ENCODE peak calls at places on chromosomes 11 and 22, in six cellular contexts. One of them, this sample, is unnamed.

GRCh38 chr11:134537296-134537695 is 125.3 kb upstream of the B3GAT1 start:
- DNase-seq in mesenchymal stem cell: no peak
- DNase-seq in fibroblast of the aortic adventitia: no peak
- DNase-seq in body of pancreas: no peak
- DNase-seq in heart left ventricle: peak
- DNase-seq in stimulated activated CD4-positive, alpha-beta T cell treated with anti-CD3 and anti-CD28 coated beads, TNF-alpha, amount 100 ng/mL, for 48 hours: no peak
- DNase-seq in this sample: no peak

GRCh38 chr22:37457093-37457893 is 28.9 kb downstream of the MFNG start:
- DNase-seq in stimulated activated CD4-positive, alpha-beta T cell treated with anti-CD3 and anti-CD28 coated beads, TNF-alpha, amount 100 ng/mL, for 48 hours: peak
- DNase-seq in fibroblast of the aortic adventitia: peak
- DNase-seq in body of pancreas: peak
- DNase-seq in mesenchymal stem cell: peak
- DNase-seq in heart left ventricle: peak
- DNase-seq in this sample: peak

GRCh38 chr11:116835042-116835772 is 2.2 kb downstream of the APOA1 start:
- DNase-seq in body of pancreas: no peak
- DNase-seq in fibroblast of the aortic adventitia: no peak
- DNase-seq in heart left ventricle: no peak
- DNase-seq in mesenchymal stem cell: no peak
- DNase-seq in stimulated activated CD4-positive, alpha-beta T cell treated with anti-CD3 and anti-CD28 coated beads, TNF-alpha, amount 100 ng/mL, for 48 hours: no peak
- DNase-seq in this sample: no peak

GRCh38 chr22:46030241-46030880 is 53.4 kb upstream of the WNT7B start:
- DNase-seq in stimulated activated CD4-positive, alpha-beta T cell treated with anti-CD3 and anti-CD28 coated beads, TNF-alpha, amount 100 ng/mL, for 48 hours: no peak
- DNase-seq in body of pancreas: peak
- DNase-seq in mesenchymal stem cell: no peak
- DNase-seq in fibroblast of the aortic adventitia: no peak
- DNase-seq in heart left ventricle: peak
- DNase-seq in this sample: no peak

GRCh38 chr11:35359321-35360058 is 59.9 kb downstream of the SLC1A2 start:
- DNase-seq in mesenchymal stem cell: no peak
- DNase-seq in heart left ventricle: no peak
- DNase-seq in body of pancreas: peak
- DNase-seq in fibroblast of the aortic adventitia: peak
- DNase-seq in stimulated activated CD4-positive, alpha-beta T cell treated with anti-CD3 and anti-CD28 coated beads, TNF-alpha, amount 100 ng/mL, for 48 hours: no peak
- DNase-seq in this sample: no peak

GRCh38 chr11:68579455-68579854 is 104.9 kb upstream of the GAL start:
- DNase-seq in mesenchymal stem cell: no peak
- DNase-seq in fibroblast of the aortic adventitia: peak
- DNase-seq in body of pancreas: no peak
- DNase-seq in stimulated activated CD4-positive, alpha-beta T cell treated with anti-CD3 and anti-CD28 coated beads, TNF-alpha, amount 100 ng/mL, for 48 hours: no peak
- DNase-seq in heart left ventricle: no peak
- DNase-seq in this sample: no peak

GRCh38 chr11:112651345-112651744 is 309.9 kb upstream of the NCAM1 start:
- DNase-seq in fibroblast of the aortic adventitia: no peak
- DNase-seq in heart left ventricle: no peak
- DNase-seq in mesenchymal stem cell: no peak
- DNase-seq in stimulated activated CD4-positive, alpha-beta T cell treated with anti-CD3 and anti-CD28 coated beads, TNF-alpha, amount 100 ng/mL, for 48 hours: no peak
- DNase-seq in body of pancreas: no peak
- DNase-seq in this sample: no peak

GRCh38 chr22:43895986-43896645 is 4.3 kb upstream of the PNPLA5 start:
- DNase-seq in fibroblast of the aortic adventitia: no peak
- DNase-seq in heart left ventricle: no peak
- DNase-seq in mesenchymal stem cell: no peak
- DNase-seq in body of pancreas: no peak
- DNase-seq in stimulated activated CD4-positive, alpha-beta T cell treated with anti-CD3 and anti-CD28 coated beads, TNF-alpha, amount 100 ng/mL, for 48 hours: no peak
- DNase-seq in this sample: no peak

GRCh38 chr11:88345408-88345807 is 7.9 kb upstream of the CTSC start:
- DNase-seq in stimulated activated CD4-positive, alpha-beta T cell treated with anti-CD3 and anti-CD28 coated beads, TNF-alpha, amount 100 ng/mL, for 48 hours: no peak
- DNase-seq in mesenchymal stem cell: peak
- DNase-seq in body of pancreas: no peak
- DNase-seq in heart left ventricle: no peak
- DNase-seq in fibroblast of the aortic adventitia: no peak
- DNase-seq in this sample: no peak

GRCh38 chr22:39349506-39349966 is 255 bp upstream of the SYNGR1 start:
- DNase-seq in heart left ventricle: peak
- DNase-seq in stimulated activated CD4-positive, alpha-beta T cell treated with anti-CD3 and anti-CD28 coated beads, TNF-alpha, amount 100 ng/mL, for 48 hours: no peak
- DNase-seq in mesenchymal stem cell: peak
- DNase-seq in fibroblast of the aortic adventitia: no peak
- DNase-seq in body of pancreas: peak
- DNase-seq in this sample: no peak

GRCh38 chr11:79100093-79100704 is 340.6 kb downstream of the TENM4 start:
- DNase-seq in stimulated activated CD4-positive, alpha-beta T cell treated with anti-CD3 and anti-CD28 coated beads, TNF-alpha, amount 100 ng/mL, for 48 hours: peak
- DNase-seq in fibroblast of the aortic adventitia: peak
- DNase-seq in body of pancreas: peak
- DNase-seq in heart left ventricle: no peak
- DNase-seq in mesenchymal stem cell: peak
- DNase-seq in this sample: no peak

GRCh38 chr11:101180481-101180880 is 50.9 kb upstream of the PGR start:
- DNase-seq in body of pancreas: no peak
- DNase-seq in fibroblast of the aortic adventitia: no peak
- DNase-seq in stimulated activated CD4-positive, alpha-beta T cell treated with anti-CD3 and anti-CD28 coated beads, TNF-alpha, amount 100 ng/mL, for 48 hours: no peak
- DNase-seq in mesenchymal stem cell: no peak
- DNase-seq in heart left ventricle: no peak
- DNase-seq in this sample: no peak

GRCh38 chr11:21814169-21814568 is 378.7 kb upstream of the ANO5 start:
- DNase-seq in fibroblast of the aortic adventitia: peak
- DNase-seq in mesenchymal stem cell: no peak
- DNase-seq in heart left ventricle: no peak
- DNase-seq in body of pancreas: peak
- DNase-seq in stimulated activated CD4-positive, alpha-beta T cell treated with anti-CD3 and anti-CD28 coated beads, TNF-alpha, amount 100 ng/mL, for 48 hours: no peak
- DNase-seq in this sample: no peak

GRCh38 chr11:86606849-86607481 is 65.5 kb downstream of the ME3 start:
- DNase-seq in mesenchymal stem cell: peak
- DNase-seq in heart left ventricle: no peak
- DNase-seq in stimulated activated CD4-positive, alpha-beta T cell treated with anti-CD3 and anti-CD28 coated beads, TNF-alpha, amount 100 ng/mL, for 48 hours: no peak
- DNase-seq in body of pancreas: no peak
- DNase-seq in fibroblast of the aortic adventitia: peak
- DNase-seq in this sample: no peak

GRCh38 chr11:34891611-34892010 is 24.6 kb downstream of the APIP start:
- DNase-seq in mesenchymal stem cell: no peak
- DNase-seq in heart left ventricle: no peak
- DNase-seq in fibroblast of the aortic adventitia: no peak
- DNase-seq in body of pancreas: no peak
- DNase-seq in stimulated activated CD4-positive, alpha-beta T cell treated with anti-CD3 and anti-CD28 coated beads, TNF-alpha, amount 100 ng/mL, for 48 hours: no peak
- DNase-seq in this sample: no peak

GRCh38 chr22:24727218-24727851 is 47.2 kb downstream of the PIWIL3 start:
- DNase-seq in heart left ventricle: peak
- DNase-seq in stimulated activated CD4-positive, alpha-beta T cell treated with anti-CD3 and anti-CD28 coated beads, TNF-alpha, amount 100 ng/mL, for 48 hours: no peak
- DNase-seq in fibroblast of the aortic adventitia: peak
- DNase-seq in mesenchymal stem cell: peak
- DNase-seq in body of pancreas: no peak
- DNase-seq in this sample: no peak

GRCh38 chr11:17386331-17387084 is 2.0 kb downstream of the KCNJ11 start:
- DNase-seq in stimulated activated CD4-positive, alpha-beta T cell treated with anti-CD3 and anti-CD28 coated beads, TNF-alpha, amount 100 ng/mL, for 48 hours: peak
- DNase-seq in mesenchymal stem cell: peak
- DNase-seq in body of pancreas: peak
- DNase-seq in heart left ventricle: peak
- DNase-seq in fibroblast of the aortic adventitia: peak
- DNase-seq in this sample: no peak

GRCh38 chr11:83815736-83816135 is 529.6 kb upstream of the CCDC90B start:
- DNase-seq in heart left ventricle: no peak
- DNase-seq in stimulated activated CD4-positive, alpha-beta T cell treated with anti-CD3 and anti-CD28 coated beads, TNF-alpha, amount 100 ng/mL, for 48 hours: no peak
- DNase-seq in mesenchymal stem cell: no peak
- DNase-seq in body of pancreas: no peak
- DNase-seq in fibroblast of the aortic adventitia: no peak
- DNase-seq in this sample: no peak

GRCh38 chr11:10076458-10077141 is 217.4 kb downstream of the SBF2 start:
- DNase-seq in stimulated activated CD4-positive, alpha-beta T cell treated with anti-CD3 and anti-CD28 coated beads, TNF-alpha, amount 100 ng/mL, for 48 hours: peak
- DNase-seq in fibroblast of the aortic adventitia: peak
- DNase-seq in mesenchymal stem cell: no peak
- DNase-seq in body of pancreas: peak
- DNase-seq in heart left ventricle: peak
- DNase-seq in this sample: no peak

GRCh38 chr11:107706531-107706930 is 5.3 kb downstream of the SLN start:
- DNase-seq in stimulated activated CD4-positive, alpha-beta T cell treated with anti-CD3 and anti-CD28 coated beads, TNF-alpha, amount 100 ng/mL, for 48 hours: no peak
- DNase-seq in heart left ventricle: no peak
- DNase-seq in body of pancreas: no peak
- DNase-seq in fibroblast of the aortic adventitia: no peak
- DNase-seq in mesenchymal stem cell: no peak
- DNase-seq in this sample: no peak

GRCh38 chr11:46693597-46694012 is 6.8 kb downstream of the ARHGAP1 start:
- DNase-seq in stimulated activated CD4-positive, alpha-beta T cell treated with anti-CD3 and anti-CD28 coated beads, TNF-alpha, amount 100 ng/mL, for 48 hours: no peak
- DNase-seq in body of pancreas: no peak
- DNase-seq in fibroblast of the aortic adventitia: peak
- DNase-seq in mesenchymal stem cell: peak
- DNase-seq in heart left ventricle: no peak
- DNase-seq in this sample: no peak

GRCh38 chr11:80297808-80298460 is 857.1 kb upstream of the TENM4 start:
- DNase-seq in body of pancreas: no peak
- DNase-seq in stimulated activated CD4-positive, alpha-beta T cell treated with anti-CD3 and anti-CD28 coated beads, TNF-alpha, amount 100 ng/mL, for 48 hours: no peak
- DNase-seq in heart left ventricle: no peak
- DNase-seq in mesenchymal stem cell: peak
- DNase-seq in fibroblast of the aortic adventitia: no peak
- DNase-seq in this sample: no peak

GRCh38 chr11:2180775-2181370 is 9.3 kb upstream of the TH start:
- DNase-seq in fibroblast of the aortic adventitia: no peak
- DNase-seq in mesenchymal stem cell: no peak
- DNase-seq in heart left ventricle: no peak
- DNase-seq in stimulated activated CD4-positive, alpha-beta T cell treated with anti-CD3 and anti-CD28 coated beads, TNF-alpha, amount 100 ng/mL, for 48 hours: no peak
- DNase-seq in body of pancreas: no peak
- DNase-seq in this sample: no peak

GRCh38 chr11:8293171-8293570 is 29.5 kb upstream of the LMO1 start:
- DNase-seq in fibroblast of the aortic adventitia: no peak
- DNase-seq in body of pancreas: peak
- DNase-seq in stimulated activated CD4-positive, alpha-beta T cell treated with anti-CD3 and anti-CD28 coated beads, TNF-alpha, amount 100 ng/mL, for 48 hours: no peak
- DNase-seq in heart left ventricle: no peak
- DNase-seq in mesenchymal stem cell: no peak
- DNase-seq in this sample: no peak

GRCh38 chr11:34242037-34242625 is 115.7 kb downstream of the ABTB2 start:
- DNase-seq in stimulated activated CD4-positive, alpha-beta T cell treated with anti-CD3 and anti-CD28 coated beads, TNF-alpha, amount 100 ng/mL, for 48 hours: no peak
- DNase-seq in heart left ventricle: peak
- DNase-seq in fibroblast of the aortic adventitia: peak
- DNase-seq in body of pancreas: no peak
- DNase-seq in mesenchymal stem cell: no peak
- DNase-seq in this sample: no peak

GRCh38 chr11:119404872-119405271 is 18.1 kb downstream of the THY1 start:
- DNase-seq in body of pancreas: no peak
- DNase-seq in stimulated activated CD4-positive, alpha-beta T cell treated with anti-CD3 and anti-CD28 coated beads, TNF-alpha, amount 100 ng/mL, for 48 hours: no peak
- DNase-seq in heart left ventricle: no peak
- DNase-seq in fibroblast of the aortic adventitia: peak
- DNase-seq in mesenchymal stem cell: no peak
- DNase-seq in this sample: no peak

GRCh38 chr11:71554996-71555395 is 6.8 kb downstream of the KRTAP5-9 start:
- DNase-seq in mesenchymal stem cell: no peak
- DNase-seq in heart left ventricle: no peak
- DNase-seq in stimulated activated CD4-positive, alpha-beta T cell treated with anti-CD3 and anti-CD28 coated beads, TNF-alpha, amount 100 ng/mL, for 48 hours: no peak
- DNase-seq in body of pancreas: no peak
- DNase-seq in fibroblast of the aortic adventitia: no peak
- DNase-seq in this sample: no peak

GRCh38 chr11:116980136-116980793 is 118.0 kb downstream of the SIK3 start:
- DNase-seq in stimulated activated CD4-positive, alpha-beta T cell treated with anti-CD3 and anti-CD28 coated beads, TNF-alpha, amount 100 ng/mL, for 48 hours: no peak
- DNase-seq in fibroblast of the aortic adventitia: no peak
- DNase-seq in body of pancreas: no peak
- DNase-seq in mesenchymal stem cell: no peak
- DNase-seq in heart left ventricle: no peak
- DNase-seq in this sample: no peak

GRCh38 chr11:18726040-18726439 is at the start of gene IGSF22:
- DNase-seq in stimulated activated CD4-positive, alpha-beta T cell treated with anti-CD3 and anti-CD28 coated beads, TNF-alpha, amount 100 ng/mL, for 48 hours: no peak
- DNase-seq in heart left ventricle: no peak
- DNase-seq in body of pancreas: no peak
- DNase-seq in fibroblast of the aortic adventitia: no peak
- DNase-seq in mesenchymal stem cell: no peak
- DNase-seq in this sample: no peak

GRCh38 chr11:35363246-35364100 is 55.9 kb downstream of the SLC1A2 start:
- DNase-seq in mesenchymal stem cell: no peak
- DNase-seq in body of pancreas: no peak
- DNase-seq in stimulated activated CD4-positive, alpha-beta T cell treated with anti-CD3 and anti-CD28 coated beads, TNF-alpha, amount 100 ng/mL, for 48 hours: no peak
- DNase-seq in heart left ventricle: no peak
- DNase-seq in fibroblast of the aortic adventitia: peak
- DNase-seq in this sample: no peak

GRCh38 chr22:35467788-35468187 is 67.8 kb downstream of the MCM5 start:
- DNase-seq in heart left ventricle: peak
- DNase-seq in mesenchymal stem cell: peak
- DNase-seq in body of pancreas: peak
- DNase-seq in stimulated activated CD4-positive, alpha-beta T cell treated with anti-CD3 and anti-CD28 coated beads, TNF-alpha, amount 100 ng/mL, for 48 hours: no peak
- DNase-seq in fibroblast of the aortic adventitia: peak
- DNase-seq in this sample: no peak

GRCh38 chr11:86938900-86939880 is 16.0 kb downstream of the FZD4 start:
- DNase-seq in stimulated activated CD4-positive, alpha-beta T cell treated with anti-CD3 and anti-CD28 coated beads, TNF-alpha, amount 100 ng/mL, for 48 hours: no peak
- DNase-seq in fibroblast of the aortic adventitia: peak
- DNase-seq in mesenchymal stem cell: peak
- DNase-seq in heart left ventricle: no peak
- DNase-seq in body of pancreas: no peak
- DNase-seq in this sample: no peak